ENCODE peak calls at places on chromosomes 3 and 15, in six cellular contexts. One of them, this sample, is unnamed.

GRCh38 chr3:132417695-132418520 is 606 bp downstream of the DNAJC13 start:
- DNase-seq in dorsolateral prefrontal cortex: peak; percentile 30
- DNase-seq in Ammon's horn: peak; percentile 52
- DNase-seq in stimulated activated CD4-positive, alpha-beta T cell treated with anti-CD3 and anti-CD28 coated beads, TNF-alpha, amount 100 ng/mL, for 1 hour: no peak
- DNase-seq in AG04449: no peak
- DNase-seq in omental fat pad: no peak
- DNase-seq in this sample: no peak

GRCh38 chr3:193954752-193955151 is 181.2 kb upstream of the HES1 start:
- DNase-seq in stimulated activated CD4-positive, alpha-beta T cell treated with anti-CD3 and anti-CD28 coated beads, TNF-alpha, amount 100 ng/mL, for 1 hour: no peak
- DNase-seq in Ammon's horn: no peak
- DNase-seq in AG04449: no peak
- DNase-seq in dorsolateral prefrontal cortex: no peak
- DNase-seq in omental fat pad: no peak
- DNase-seq in this sample: no peak

GRCh38 chr3:58218904-58219303 is 8.1 kb upstream of the DNASE1L3 start:
- DNase-seq in Ammon's horn: no peak
- DNase-seq in omental fat pad: no peak
- DNase-seq in AG04449: no peak
- DNase-seq in dorsolateral prefrontal cortex: no peak
- DNase-seq in stimulated activated CD4-positive, alpha-beta T cell treated with anti-CD3 and anti-CD28 coated beads, TNF-alpha, amount 100 ng/mL, for 1 hour: no peak
- DNase-seq in this sample: no peak

GRCh38 chr3:163196815-163197214 is 1700.2 kb downstream of the OTOL1 start:
- DNase-seq in omental fat pad: no peak
- DNase-seq in dorsolateral prefrontal cortex: no peak
- DNase-seq in AG04449: no peak
- DNase-seq in Ammon's horn: no peak
- DNase-seq in stimulated activated CD4-positive, alpha-beta T cell treated with anti-CD3 and anti-CD28 coated beads, TNF-alpha, amount 100 ng/mL, for 1 hour: no peak
- DNase-seq in this sample: no peak

GRCh38 chr3:134326760-134327593 is 47.3 kb downstream of the AMOTL2 start:
- DNase-seq in dorsolateral prefrontal cortex: no peak
- DNase-seq in omental fat pad: no peak
- DNase-seq in stimulated activated CD4-positive, alpha-beta T cell treated with anti-CD3 and anti-CD28 coated beads, TNF-alpha, amount 100 ng/mL, for 1 hour: no peak
- DNase-seq in Ammon's horn: no peak
- DNase-seq in AG04449: peak; percentile 99
- DNase-seq in this sample: no peak

GRCh38 chr3:195809291-195809785 is 2.4 kb downstream of the MUC4 start:
- DNase-seq in Ammon's horn: no peak
- DNase-seq in omental fat pad: no peak
- DNase-seq in AG04449: no peak
- DNase-seq in stimulated activated CD4-positive, alpha-beta T cell treated with anti-CD3 and anti-CD28 coated beads, TNF-alpha, amount 100 ng/mL, for 1 hour: no peak
- DNase-seq in dorsolateral prefrontal cortex: no peak
- DNase-seq in this sample: no peak

GRCh38 chr3:8458711-8459110 is 42.9 kb upstream of the LMCD1 start:
- DNase-seq in Ammon's horn: peak; percentile 12
- DNase-seq in omental fat pad: no peak
- DNase-seq in AG04449: peak; percentile 98
- DNase-seq in stimulated activated CD4-positive, alpha-beta T cell treated with anti-CD3 and anti-CD28 coated beads, TNF-alpha, amount 100 ng/mL, for 1 hour: no peak
- DNase-seq in dorsolateral prefrontal cortex: no peak
- DNase-seq in this sample: no peak

GRCh38 chr15:85761635-85762034 is 33.1 kb downstream of the KLHL25 start:
- DNase-seq in dorsolateral prefrontal cortex: no peak
- DNase-seq in omental fat pad: no peak
- DNase-seq in AG04449: no peak
- DNase-seq in Ammon's horn: no peak
- DNase-seq in stimulated activated CD4-positive, alpha-beta T cell treated with anti-CD3 and anti-CD28 coated beads, TNF-alpha, amount 100 ng/mL, for 1 hour: no peak
- DNase-seq in this sample: no peak

GRCh38 chr3:25478964-25479726 is 51.1 kb downstream of the RARB start:
- DNase-seq in AG04449: no peak
- DNase-seq in stimulated activated CD4-positive, alpha-beta T cell treated with anti-CD3 and anti-CD28 coated beads, TNF-alpha, amount 100 ng/mL, for 1 hour: no peak
- DNase-seq in omental fat pad: no peak
- DNase-seq in dorsolateral prefrontal cortex: no peak
- DNase-seq in Ammon's horn: no peak
- DNase-seq in this sample: no peak

GRCh38 chr3:62939707-62940106 is 64.5 kb upstream of the CADPS start:
- DNase-seq in dorsolateral prefrontal cortex: no peak
- DNase-seq in Ammon's horn: no peak
- DNase-seq in omental fat pad: no peak
- DNase-seq in AG04449: no peak
- DNase-seq in stimulated activated CD4-positive, alpha-beta T cell treated with anti-CD3 and anti-CD28 coated beads, TNF-alpha, amount 100 ng/mL, for 1 hour: no peak
- DNase-seq in this sample: no peak

GRCh38 chr3:148873270-148873927 is 8.3 kb downstream of the CPA3 start:
- DNase-seq in dorsolateral prefrontal cortex: no peak
- DNase-seq in AG04449: no peak
- DNase-seq in Ammon's horn: no peak
- DNase-seq in omental fat pad: no peak
- DNase-seq in stimulated activated CD4-positive, alpha-beta T cell treated with anti-CD3 and anti-CD28 coated beads, TNF-alpha, amount 100 ng/mL, for 1 hour: no peak
- DNase-seq in this sample: no peak

GRCh38 chr3:130849111-130849552 is 44.8 kb upstream of the ATP2C1 start:
- DNase-seq in stimulated activated CD4-positive, alpha-beta T cell treated with anti-CD3 and anti-CD28 coated beads, TNF-alpha, amount 100 ng/mL, for 1 hour: no peak
- DNase-seq in omental fat pad: no peak
- DNase-seq in Ammon's horn: no peak
- DNase-seq in AG04449: no peak
- DNase-seq in dorsolateral prefrontal cortex: peak; percentile 93
- DNase-seq in this sample: no peak

GRCh38 chr15:40928975-40929729 is at the start of gene DLL4:
- DNase-seq in AG04449: no peak
- DNase-seq in Ammon's horn: no peak
- DNase-seq in stimulated activated CD4-positive, alpha-beta T cell treated with anti-CD3 and anti-CD28 coated beads, TNF-alpha, amount 100 ng/mL, for 1 hour: no peak
- DNase-seq in dorsolateral prefrontal cortex: no peak
- DNase-seq in omental fat pad: no peak
- DNase-seq in this sample: no peak

GRCh38 chr3:127371338-127371737 is 83.5 kb upstream of the PRR20G start:
- DNase-seq in omental fat pad: no peak
- DNase-seq in dorsolateral prefrontal cortex: no peak
- DNase-seq in Ammon's horn: no peak
- DNase-seq in AG04449: no peak
- DNase-seq in stimulated activated CD4-positive, alpha-beta T cell treated with anti-CD3 and anti-CD28 coated beads, TNF-alpha, amount 100 ng/mL, for 1 hour: no peak
- DNase-seq in this sample: no peak

GRCh38 chr15:26721231-26721630 is 51.6 kb downstream of the GABRB3 start:
- DNase-seq in stimulated activated CD4-positive, alpha-beta T cell treated with anti-CD3 and anti-CD28 coated beads, TNF-alpha, amount 100 ng/mL, for 1 hour: no peak
- DNase-seq in omental fat pad: no peak
- DNase-seq in Ammon's horn: no peak
- DNase-seq in dorsolateral prefrontal cortex: no peak
- DNase-seq in AG04449: no peak
- DNase-seq in this sample: no peak

GRCh38 chr15:60399931-60400330 is 2.1 kb upstream of the ANXA2 start:
- DNase-seq in AG04449: no peak
- DNase-seq in stimulated activated CD4-positive, alpha-beta T cell treated with anti-CD3 and anti-CD28 coated beads, TNF-alpha, amount 100 ng/mL, for 1 hour: no peak
- DNase-seq in dorsolateral prefrontal cortex: no peak
- DNase-seq in Ammon's horn: no peak
- DNase-seq in omental fat pad: no peak
- DNase-seq in this sample: no peak

GRCh38 chr15:42704492-42704926 is 32.4 kb downstream of the CDAN1 start:
- DNase-seq in Ammon's horn: peak; percentile 82
- DNase-seq in stimulated activated CD4-positive, alpha-beta T cell treated with anti-CD3 and anti-CD28 coated beads, TNF-alpha, amount 100 ng/mL, for 1 hour: peak; percentile 16
- DNase-seq in omental fat pad: peak; percentile 37
- DNase-seq in AG04449: no peak
- DNase-seq in dorsolateral prefrontal cortex: peak; percentile 64
- DNase-seq in this sample: peak; percentile 27

GRCh38 chr3:157170861-157171260 is 10.9 kb upstream of the CCNL1 start:
- DNase-seq in stimulated activated CD4-positive, alpha-beta T cell treated with anti-CD3 and anti-CD28 coated beads, TNF-alpha, amount 100 ng/mL, for 1 hour: no peak
- DNase-seq in dorsolateral prefrontal cortex: no peak
- DNase-seq in Ammon's horn: peak; percentile 50
- DNase-seq in AG04449: no peak
- DNase-seq in omental fat pad: no peak
- DNase-seq in this sample: no peak

GRCh38 chr3:156291269-156292123 is 171.1 kb downstream of the KCNAB1 start:
- DNase-seq in AG04449: no peak
- DNase-seq in Ammon's horn: peak; percentile 33
- DNase-seq in dorsolateral prefrontal cortex: peak; percentile 71
- DNase-seq in omental fat pad: no peak
- DNase-seq in stimulated activated CD4-positive, alpha-beta T cell treated with anti-CD3 and anti-CD28 coated beads, TNF-alpha, amount 100 ng/mL, for 1 hour: no peak
- DNase-seq in this sample: no peak

GRCh38 chr3:29822051-29822450 is 541.2 kb downstream of the RBMS3 start:
- DNase-seq in Ammon's horn: no peak
- DNase-seq in omental fat pad: no peak
- DNase-seq in dorsolateral prefrontal cortex: no peak
- DNase-seq in stimulated activated CD4-positive, alpha-beta T cell treated with anti-CD3 and anti-CD28 coated beads, TNF-alpha, amount 100 ng/mL, for 1 hour: no peak
- DNase-seq in AG04449: peak; percentile 72
- DNase-seq in this sample: no peak

GRCh38 chr3:169662215-169663070 is 1.1 kb downstream of the MECOM start:
- DNase-seq in dorsolateral prefrontal cortex: no peak
- DNase-seq in stimulated activated CD4-positive, alpha-beta T cell treated with anti-CD3 and anti-CD28 coated beads, TNF-alpha, amount 100 ng/mL, for 1 hour: no peak
- DNase-seq in AG04449: no peak
- DNase-seq in Ammon's horn: peak; percentile 51
- DNase-seq in omental fat pad: no peak
- DNase-seq in this sample: no peak

GRCh38 chr15:25737218-25737643 is 125.9 kb downstream of the ATP10A start:
- DNase-seq in AG04449: no peak
- DNase-seq in omental fat pad: no peak
- DNase-seq in stimulated activated CD4-positive, alpha-beta T cell treated with anti-CD3 and anti-CD28 coated beads, TNF-alpha, amount 100 ng/mL, for 1 hour: no peak
- DNase-seq in dorsolateral prefrontal cortex: no peak
- DNase-seq in Ammon's horn: no peak
- DNase-seq in this sample: no peak

GRCh38 chr15:42085721-42086120 is 8.6 kb downstream of the PLA2G4D start:
- DNase-seq in AG04449: no peak
- DNase-seq in dorsolateral prefrontal cortex: no peak
- DNase-seq in Ammon's horn: no peak
- DNase-seq in stimulated activated CD4-positive, alpha-beta T cell treated with anti-CD3 and anti-CD28 coated beads, TNF-alpha, amount 100 ng/mL, for 1 hour: no peak
- DNase-seq in omental fat pad: no peak
- DNase-seq in this sample: no peak

GRCh38 chr15:57545995-57546394 is 45.7 kb upstream of the MYZAP start:
- DNase-seq in AG04449: no peak
- DNase-seq in Ammon's horn: no peak
- DNase-seq in stimulated activated CD4-positive, alpha-beta T cell treated with anti-CD3 and anti-CD28 coated beads, TNF-alpha, amount 100 ng/mL, for 1 hour: no peak
- DNase-seq in omental fat pad: no peak
- DNase-seq in dorsolateral prefrontal cortex: no peak
- DNase-seq in this sample: no peak

GRCh38 chr3:170469151-170470062 is 50.7 kb downstream of the CLDN11 start:
- DNase-seq in Ammon's horn: no peak
- DNase-seq in omental fat pad: no peak
- DNase-seq in stimulated activated CD4-positive, alpha-beta T cell treated with anti-CD3 and anti-CD28 coated beads, TNF-alpha, amount 100 ng/mL, for 1 hour: no peak
- DNase-seq in AG04449: peak; percentile 84
- DNase-seq in dorsolateral prefrontal cortex: no peak
- DNase-seq in this sample: no peak

GRCh38 chr3:169420429-169420828 is 243.1 kb downstream of the MECOM start:
- DNase-seq in dorsolateral prefrontal cortex: no peak
- DNase-seq in AG04449: no peak
- DNase-seq in Ammon's horn: no peak
- DNase-seq in stimulated activated CD4-positive, alpha-beta T cell treated with anti-CD3 and anti-CD28 coated beads, TNF-alpha, amount 100 ng/mL, for 1 hour: no peak
- DNase-seq in omental fat pad: no peak
- DNase-seq in this sample: no peak

GRCh38 chr3:16048435-16049318 is 125.8 kb upstream of the GALNT15 start:
- DNase-seq in dorsolateral prefrontal cortex: peak; percentile 65
- DNase-seq in stimulated activated CD4-positive, alpha-beta T cell treated with anti-CD3 and anti-CD28 coated beads, TNF-alpha, amount 100 ng/mL, for 1 hour: peak; percentile 3
- DNase-seq in Ammon's horn: peak; percentile 91
- DNase-seq in AG04449: no peak
- DNase-seq in omental fat pad: no peak
- DNase-seq in this sample: peak; percentile 9

GRCh38 chr3:64830681-64831080 is 142.9 kb upstream of the ADAMTS9 start:
- DNase-seq in stimulated activated CD4-positive, alpha-beta T cell treated with anti-CD3 and anti-CD28 coated beads, TNF-alpha, amount 100 ng/mL, for 1 hour: no peak
- DNase-seq in Ammon's horn: no peak
- DNase-seq in dorsolateral prefrontal cortex: no peak
- DNase-seq in AG04449: no peak
- DNase-seq in omental fat pad: no peak
- DNase-seq in this sample: no peak

GRCh38 chr3:55690746-55691540 is 203.8 kb upstream of the WNT5A start:
- DNase-seq in dorsolateral prefrontal cortex: no peak
- DNase-seq in omental fat pad: no peak
- DNase-seq in Ammon's horn: peak; percentile 23
- DNase-seq in AG04449: no peak
- DNase-seq in stimulated activated CD4-positive, alpha-beta T cell treated with anti-CD3 and anti-CD28 coated beads, TNF-alpha, amount 100 ng/mL, for 1 hour: no peak
- DNase-seq in this sample: no peak

GRCh38 chr15:72758195-72758594 is 25.4 kb downstream of the ADPGK start:
- DNase-seq in omental fat pad: no peak
- DNase-seq in stimulated activated CD4-positive, alpha-beta T cell treated with anti-CD3 and anti-CD28 coated beads, TNF-alpha, amount 100 ng/mL, for 1 hour: no peak
- DNase-seq in AG04449: peak; percentile 94
- DNase-seq in Ammon's horn: no peak
- DNase-seq in dorsolateral prefrontal cortex: no peak
- DNase-seq in this sample: no peak

GRCh38 chr15:34354286-34354685 is 11.2 kb downstream of the NUTM1 start:
- DNase-seq in dorsolateral prefrontal cortex: no peak
- DNase-seq in Ammon's horn: no peak
- DNase-seq in stimulated activated CD4-positive, alpha-beta T cell treated with anti-CD3 and anti-CD28 coated beads, TNF-alpha, amount 100 ng/mL, for 1 hour: no peak
- DNase-seq in AG04449: no peak
- DNase-seq in omental fat pad: no peak
- DNase-seq in this sample: no peak

GRCh38 chr15:60004846-60005351 is 788 bp downstream of the FOXB1 start:
- DNase-seq in AG04449: no peak
- DNase-seq in omental fat pad: no peak
- DNase-seq in stimulated activated CD4-positive, alpha-beta T cell treated with anti-CD3 and anti-CD28 coated beads, TNF-alpha, amount 100 ng/mL, for 1 hour: no peak
- DNase-seq in Ammon's horn: no peak
- DNase-seq in dorsolateral prefrontal cortex: no peak
- DNase-seq in this sample: no peak

This sample was measured in activated CD4-positive, CD25-positive, alpha-beta regulatory T cell treated with anti-CD3 and anti-CD28 coated beads, Interleukin-2, amount 50 U/mL, for 16 hours.